ENCODE peak calls at places on chromosomes 12 and 14, in four cellular contexts. F is stimulated activated CD8-positive, alpha-beta memory T cell treated with anti-CD3 and anti-CD28 coated beads, Interleukin-4, amount 100 ng/mL, for 4 hours; J is NCI-H2029 treated with DMSO at 0.1 percent for 48 hours; D is AG10803. I is an unnamed sample.

GRCh38 chr12:99498756-99499155 is 148.8 kb upstream of the GARIN6 start:
- DNase-seq in F (no peak), J (no peak), D (peak; percentile 61), I (peak; percentile 53)

GRCh38 chr12:57614178-57614947 is 3.1 kb downstream of the ARHGEF25 start:
- DNase-seq in F (no peak), J (no peak), D (peak; percentile 26), I (peak; percentile 62)

GRCh38 chr12:52181757-52182156 is 10.1 kb downstream of the KRT80 start:
- DNase-seq in F (no peak), J (no peak), D (peak; percentile 73), I (peak; percentile 75)

GRCh38 chr14:40850191-40850590 is 756.5 kb upstream of the LRFN5 start:
- DNase-seq in F (no peak), J (no peak), D (no peak), I (no peak)

GRCh38 chr14:30240002-30240401 is 312.4 kb upstream of the PRKD1 start:
- DNase-seq in F (no peak), J (no peak), D (no peak), I (no peak)

GRCh38 chr14:101022916-101023435 is 119.5 kb upstream of the RTL1 start:
- DNase-seq in F (no peak), J (no peak), D (no peak), I (no peak)

GRCh38 chr14:93976477-93977057 is at the start of gene ASB2:
- DNase-seq in F (no peak), J (no peak), D (no peak), I (no peak)

GRCh38 chr12:121637231-121637914 is 11.0 kb downstream of the ORAI1 start:
- DNase-seq in F (peak; percentile 24), J (no peak), D (no peak), I (no peak)

GRCh38 chr12:110688446-110689001 is 391 bp downstream of the HVCN1 start:
- DNase-seq in F (no peak), J (no peak), D (no peak), I (peak; percentile 25)

GRCh38 chr12:8709124-8709830 is 11.5 kb downstream of the RIMKLB start:
- DNase-seq in F (no peak), J (no peak), D (peak; percentile 35), I (peak; percentile 43)

GRCh38 chr12:55728932-55729591 is at the start of gene CD63:
- DNase-seq in F (peak; percentile 66), J (no peak), D (peak; percentile 86), I (peak; percentile 96)